ENCODE peak calls at places on chromosome 5, in five cellular contexts. One of them, this sample, is unnamed.

GRCh38 chr5:133916914-133917313 is 51.5 kb downstream of the C5orf15 start:
- DNase-seq in neuronal stem cell: no peak
- DNase-seq in mesenchymal stem cell: no peak
- DNase-seq in H9: no peak
- DNase-seq in H1: no peak
- DNase-seq in this sample: no peak

GRCh38 chr5:126681970-126682369 is 81.2 kb downstream of the PHAX start:
- DNase-seq in neuronal stem cell: no peak
- DNase-seq in mesenchymal stem cell: no peak
- DNase-seq in H9: no peak
- DNase-seq in H1: no peak
- DNase-seq in this sample: no peak

GRCh38 chr5:38060354-38060753 is 198.0 kb upstream of the EGFLAM start:
- DNase-seq in neuronal stem cell: no peak
- DNase-seq in mesenchymal stem cell: peak
- DNase-seq in H9: no peak
- DNase-seq in H1: no peak
- DNase-seq in this sample: no peak

GRCh38 chr5:131649160-131649559 is 14.1 kb upstream of the RAPGEF6 start:
- DNase-seq in neuronal stem cell: no peak
- DNase-seq in mesenchymal stem cell: no peak
- DNase-seq in H9: no peak
- DNase-seq in H1: no peak
- DNase-seq in this sample: no peak

GRCh38 chr5:59062986-59063683 is 480.3 kb downstream of the RAB3C start:
- DNase-seq in neuronal stem cell: no peak
- DNase-seq in mesenchymal stem cell: no peak
- DNase-seq in H9: no peak
- DNase-seq in H1: no peak
- DNase-seq in this sample: no peak

GRCh38 chr5:154819546-154819945 is 30.9 kb downstream of the FAXDC2 start:
- DNase-seq in neuronal stem cell: no peak
- DNase-seq in mesenchymal stem cell: no peak
- DNase-seq in H9: no peak
- DNase-seq in H1: no peak
- DNase-seq in this sample: no peak

GRCh38 chr5:149337746-149338145 is 7.6 kb upstream of the GRPEL2 start:
- DNase-seq in neuronal stem cell: no peak
- DNase-seq in mesenchymal stem cell: no peak
- DNase-seq in H9: no peak
- DNase-seq in H1: no peak
- DNase-seq in this sample: no peak

GRCh38 chr5:38376404-38376803 is 118.0 kb downstream of the EGFLAM start:
- DNase-seq in neuronal stem cell: no peak
- DNase-seq in mesenchymal stem cell: no peak
- DNase-seq in H9: no peak
- DNase-seq in H1: no peak
- DNase-seq in this sample: no peak

GRCh38 chr5:8184455-8185063 is 315.6 kb downstream of the MTRR start:
- DNase-seq in neuronal stem cell: peak
- DNase-seq in mesenchymal stem cell: no peak
- DNase-seq in H9: peak
- DNase-seq in H1: peak
- DNase-seq in this sample: peak

GRCh38 chr5:64790210-64790609 is 21.5 kb downstream of the CWC27 start:
- DNase-seq in neuronal stem cell: no peak
- DNase-seq in mesenchymal stem cell: no peak
- DNase-seq in H9: no peak
- DNase-seq in H1: no peak
- DNase-seq in this sample: no peak

GRCh38 chr5:74954919-74955318 is 88.7 kb upstream of the FAM169A start:
- DNase-seq in neuronal stem cell: no peak
- DNase-seq in mesenchymal stem cell: peak
- DNase-seq in H9: no peak
- DNase-seq in H1: no peak
- DNase-seq in this sample: peak

GRCh38 chr5:4097194-4097593 is 501.6 kb downstream of the IRX1 start:
- DNase-seq in neuronal stem cell: no peak
- DNase-seq in mesenchymal stem cell: no peak
- DNase-seq in H9: no peak
- DNase-seq in H1: no peak
- DNase-seq in this sample: no peak

GRCh38 chr5:124876983-124877382 is 130.5 kb upstream of the ZNF608 start:
- DNase-seq in neuronal stem cell: no peak
- DNase-seq in mesenchymal stem cell: no peak
- DNase-seq in H9: no peak
- DNase-seq in H1: no peak
- DNase-seq in this sample: no peak

GRCh38 chr5:41656597-41656996 is 146.2 kb upstream of the PLCXD3 start:
- DNase-seq in neuronal stem cell: no peak
- DNase-seq in mesenchymal stem cell: no peak
- DNase-seq in H9: no peak
- DNase-seq in H1: no peak
- DNase-seq in this sample: peak

GRCh38 chr5:21802869-21803490 is 1050.2 kb downstream of the CDH12 start:
- DNase-seq in neuronal stem cell: peak
- DNase-seq in mesenchymal stem cell: peak
- DNase-seq in H9: no peak
- DNase-seq in H1: no peak
- DNase-seq in this sample: peak

GRCh38 chr5:2780421-2781171 is 29.1 kb upstream of the IRX2 start:
- DNase-seq in neuronal stem cell: no peak
- DNase-seq in mesenchymal stem cell: no peak
- DNase-seq in H9: peak
- DNase-seq in H1: no peak
- DNase-seq in this sample: peak

GRCh38 chr5:171600736-171601265 is 181.4 kb downstream of the FGF18 start:
- DNase-seq in neuronal stem cell: no peak
- DNase-seq in mesenchymal stem cell: no peak
- DNase-seq in H9: peak
- DNase-seq in H1: no peak
- DNase-seq in this sample: no peak

GRCh38 chr5:668299-668995 is 24.7 kb downstream of the TPPP start:
- DNase-seq in neuronal stem cell: no peak
- DNase-seq in mesenchymal stem cell: peak
- DNase-seq in H9: no peak
- DNase-seq in H1: no peak
- DNase-seq in this sample: no peak

DNA sequence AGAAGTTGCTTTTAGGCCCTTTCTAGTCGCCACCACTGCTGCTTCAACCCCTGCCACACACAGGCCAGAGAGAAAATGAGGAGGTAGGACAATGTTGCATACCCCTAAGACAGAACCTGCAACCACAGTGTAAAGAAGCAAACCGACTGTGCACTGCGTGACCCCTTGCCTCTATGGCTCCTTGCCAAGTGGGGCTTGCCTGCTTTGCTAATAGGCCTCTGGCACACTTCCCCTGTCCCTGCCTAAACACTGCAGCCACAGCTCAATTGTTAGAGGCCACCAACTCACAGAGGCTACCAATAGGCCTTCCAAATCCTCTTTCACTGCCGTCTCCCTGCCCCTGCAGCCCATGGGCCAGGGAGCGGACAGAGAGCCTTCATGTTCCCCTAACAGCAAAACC is 280.1 kb downstream of the CDH10 start:
- DNase-seq in neuronal stem cell: no peak
- DNase-seq in mesenchymal stem cell: no peak
- DNase-seq in H9: no peak
- DNase-seq in H1: no peak
- DNase-seq in this sample: no peak
- H3K9ac ChIP-seq in neuronal stem cell: no peak
- H3K9ac ChIP-seq in mesenchymal stem cell: no peak
- H3K9ac ChIP-seq in H9: no peak
- H3K9ac ChIP-seq in H1: no peak
- H3K9ac ChIP-seq in this sample: no peak

DNA sequence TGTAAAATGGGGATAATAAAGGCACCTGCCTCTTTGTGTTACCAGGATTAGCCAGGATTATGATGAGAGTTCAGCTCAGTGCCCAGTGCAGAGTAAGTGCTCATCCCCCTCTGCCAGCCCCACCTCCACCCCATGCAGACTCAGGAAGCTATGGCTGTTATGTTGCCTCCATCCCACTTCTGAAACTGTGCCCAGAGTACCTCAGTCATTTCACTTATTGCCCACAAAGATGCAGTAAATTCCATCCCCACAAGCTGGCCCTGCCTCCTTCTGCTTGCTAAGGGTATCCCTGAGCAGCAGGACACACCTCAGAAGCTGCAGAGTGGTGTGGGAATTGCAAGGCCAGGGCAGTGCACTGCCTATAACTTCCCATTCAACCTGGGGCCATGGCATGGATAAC is 415.1 kb downstream of the SPOCK1 start:
- DNase-seq in neuronal stem cell: no peak
- DNase-seq in mesenchymal stem cell: no peak
- DNase-seq in H9: no peak
- DNase-seq in H1: no peak
- DNase-seq in this sample: no peak
- H2BK12ac ChIP-seq in neuronal stem cell: no peak
- H2BK12ac ChIP-seq in mesenchymal stem cell: no peak
- H2BK12ac ChIP-seq in H9: no peak
- H2BK12ac ChIP-seq in H1: no peak
- H2BK12ac ChIP-seq in this sample: no peak

GRCh38 chr5:177458912-177459350 is 12.3 kb downstream of the PRR7 start:
- DNase-seq in neuronal stem cell: no peak
- DNase-seq in mesenchymal stem cell: peak
- DNase-seq in H9: no peak
- DNase-seq in H1: peak
- DNase-seq in this sample: no peak

GRCh38 chr5:177456591-177456964 is 10.0 kb downstream of the PRR7 start:
- DNase-seq in neuronal stem cell: no peak
- DNase-seq in mesenchymal stem cell: no peak
- DNase-seq in H9: no peak
- DNase-seq in H1: no peak
- DNase-seq in this sample: no peak

GRCh38 chr5:177459357-177459756 is 12.7 kb downstream of the PRR7 start:
- DNase-seq in neuronal stem cell: no peak
- DNase-seq in mesenchymal stem cell: no peak
- DNase-seq in H9: no peak
- DNase-seq in H1: no peak
- DNase-seq in this sample: no peak

GRCh38 chr5:177457239-177458121 is 10.9 kb downstream of the PRR7 start:
- DNase-seq in neuronal stem cell: peak
- DNase-seq in mesenchymal stem cell: peak
- DNase-seq in H9: peak
- DNase-seq in H1: peak
- DNase-seq in this sample: peak

DNA sequence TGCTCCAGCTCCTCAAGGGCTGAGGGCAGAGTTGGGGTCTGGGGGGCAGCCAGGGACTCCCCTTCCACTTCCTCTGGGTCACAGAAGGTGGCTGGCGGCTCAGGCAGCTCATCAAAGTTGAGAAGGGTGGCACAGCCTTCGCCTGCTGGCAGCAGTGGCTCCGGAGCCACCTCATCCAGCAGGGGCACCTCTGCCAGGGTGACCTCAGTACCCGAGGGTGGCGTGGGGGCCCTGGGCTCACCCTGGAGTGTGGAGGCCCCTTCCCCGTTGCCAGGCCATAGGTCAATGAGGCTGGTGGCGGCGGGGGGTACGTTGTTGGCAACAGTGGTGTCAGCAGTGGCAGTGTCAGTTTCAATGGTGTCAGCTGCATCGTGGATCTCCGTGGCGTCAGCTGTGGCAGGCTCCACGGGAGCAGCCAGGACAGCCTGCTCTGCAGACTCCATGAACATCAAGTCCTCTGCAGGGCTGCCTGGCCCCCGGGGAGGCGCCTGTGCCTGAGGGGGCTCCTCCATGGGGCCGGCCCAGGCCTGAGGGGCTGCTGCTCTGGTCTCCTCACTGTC is 11.6 kb downstream of the PRR7 start:
- DNase-seq in neuronal stem cell: no peak
- DNase-seq in mesenchymal stem cell: no peak
- DNase-seq in H9: no peak
- DNase-seq in H1: no peak
- DNase-seq in this sample: no peak
- H3K9ac ChIP-seq in neuronal stem cell: peak
- H3K9ac ChIP-seq in mesenchymal stem cell: no peak
- H3K9ac ChIP-seq in H9: no peak
- H3K9ac ChIP-seq in H1: no peak
- H3K9ac ChIP-seq in this sample: no peak

GRCh38 chr5:157912621-157913325 is 53.8 kb upstream of the CLINT1 start:
- DNase-seq in neuronal stem cell: no peak
- DNase-seq in mesenchymal stem cell: no peak
- DNase-seq in H9: no peak
- DNase-seq in H1: no peak
- DNase-seq in this sample: peak

GRCh38 chr5:157913575-157913974 is 54.6 kb upstream of the CLINT1 start:
- DNase-seq in neuronal stem cell: peak
- DNase-seq in mesenchymal stem cell: no peak
- DNase-seq in H9: no peak
- DNase-seq in H1: no peak
- DNase-seq in this sample: no peak

GRCh38 chr5:157914389-157914788 is 55.4 kb upstream of the CLINT1 start:
- DNase-seq in neuronal stem cell: no peak
- DNase-seq in mesenchymal stem cell: no peak
- DNase-seq in H9: no peak
- DNase-seq in H1: no peak
- DNase-seq in this sample: no peak

GRCh38 chr5:157917909-157918809 is 59.2 kb upstream of the CLINT1 start:
- DNase-seq in neuronal stem cell: no peak
- DNase-seq in mesenchymal stem cell: peak
- DNase-seq in H9: peak
- DNase-seq in H1: peak
- DNase-seq in this sample: peak

DNA sequence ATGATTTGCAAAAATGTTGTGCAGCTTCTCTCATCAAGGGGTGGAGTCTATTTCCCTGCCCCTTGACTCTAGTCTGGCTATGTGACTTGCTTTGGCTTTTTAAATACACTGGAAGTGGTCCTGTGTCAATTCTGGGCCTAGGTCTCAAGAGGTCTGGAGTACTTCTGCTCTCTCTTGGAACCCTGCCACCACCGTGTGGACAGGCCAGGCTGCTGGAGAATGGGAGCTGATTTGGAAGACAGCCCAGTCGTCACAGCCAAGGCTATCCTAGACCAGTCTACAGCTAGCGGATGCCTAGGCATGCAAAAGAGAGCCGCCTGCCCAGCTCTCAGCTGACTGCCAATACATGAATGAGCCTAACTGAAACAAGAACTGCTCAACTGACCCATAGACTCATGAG is 56.7 kb upstream of the CLINT1 start:
- DNase-seq in neuronal stem cell: no peak
- DNase-seq in mesenchymal stem cell: peak
- DNase-seq in H9: no peak
- DNase-seq in H1: no peak
- DNase-seq in this sample: no peak
- H2BK12ac ChIP-seq in neuronal stem cell: no peak
- H2BK12ac ChIP-seq in mesenchymal stem cell: no peak
- H2BK12ac ChIP-seq in H9: no peak
- H2BK12ac ChIP-seq in H1: no peak
- H2BK12ac ChIP-seq in this sample: no peak

This sample was measured in trophoblast cell.